ENCODE peak calls at places on chromosomes 11 and 22, in seven cellular contexts. V is naive thymus-derived CD4-positive, alpha-beta T cell; G is KG1; P is caudate nucleus; J is chondrocyte; D is stomach; C is LHCN-M2. S is an unnamed sample.
A peak's percentile ranks its signal among the peaks of the same experiment; 100 is the strongest.

GRCh38 chr22:26372890-26373289 is 56.2 kb upstream of the ASPHD2 start:
- DNase-seq in V (no peak), G (no peak), P (no peak), J (no peak), D (no peak), C (no peak), S (no peak)

GRCh38 chr11:12321217-12321937 is 56.0 kb upstream of the PARVA start:
- DNase-seq in V (no peak), G (no peak), P (no peak), J (no peak), D (no peak), C (no peak), S (no peak)

GRCh38 chr11:12086271-12087074 is 23.9 kb upstream of the MICAL2 start:
- DNase-seq in V (no peak), G (no peak), P (no peak), J (no peak), D (peak; percentile 57), C (peak; percentile 96), S (peak; percentile 90)

GRCh38 chr11:24391165-24391564 is 105.7 kb upstream of the LUZP2 start:
- DNase-seq in V (no peak), G (no peak), P (no peak), J (no peak), D (no peak), C (peak; percentile 47), S (no peak)

GRCh38 chr11:1235615-1236315 is 12.9 kb downstream of the MUC5B start:
- DNase-seq in V (no peak), G (no peak), P (no peak), J (peak; percentile 76), D (no peak), C (no peak), S (no peak)

GRCh38 chr11:114082415-114082748 is 22.9 kb downstream of the ZBTB16 start:
- DNase-seq in V (no peak), G (peak; percentile 89), P (no peak), J (no peak), D (no peak), C (peak; percentile 18), S (no peak)

GRCh38 chr11:43944761-43945311 is 2.4 kb downstream of the C11orf96 start:
- DNase-seq in V (peak; percentile 35), G (peak; percentile 17), P (peak; percentile 37), J (no peak), D (peak; percentile 78), C (no peak), S (peak; percentile 46)

GRCh38 chr11:102590646-102591045 is 34.5 kb downstream of the MMP20 start:
- DNase-seq in V (no peak), G (peak; percentile 24), P (no peak), J (no peak), D (no peak), C (no peak), S (no peak)

GRCh38 chr22:28816994-28817530 is 16.7 kb upstream of the XBP1 start:
- DNase-seq in V (no peak), G (no peak), P (no peak), J (no peak), D (no peak), C (no peak), S (no peak)

GRCh38 chr11:34052608-34053160 is 1.2 kb downstream of the CAPRIN1 start:
- DNase-seq in V (no peak), G (no peak), P (no peak), J (no peak), D (peak; percentile 29), C (no peak), S (peak; percentile 28)

GRCh38 chr11:5284551-5285130 is 14.9 kb upstream of the HBE1 start:
- DNase-seq in V (no peak), G (no peak), P (no peak), J (no peak), D (no peak), C (no peak), S (no peak)

GRCh38 chr22:24402460-24403192 is 24.8 kb upstream of the ADORA2A start:
- DNase-seq in V (no peak), G (peak; percentile 16), P (no peak), J (no peak), D (peak; percentile 75), C (peak; percentile 88), S (peak; percentile 94)

GRCh38 chr22:49853981-49854791 is 542 bp downstream of the ZBED4 start:
- DNase-seq in V (peak; percentile 45), G (no peak), P (no peak), J (no peak), D (no peak), C (peak; percentile 23), S (peak; percentile 36)

GRCh38 chr11:66157182-66157864 is 87.3 kb downstream of the PACS1 start:
- DNase-seq in V (no peak), G (no peak), P (no peak), J (no peak), D (no peak), C (no peak), S (no peak)

GRCh38 chr11:30879322-30880020 is 293.3 kb upstream of the MPPED2 start:
- DNase-seq in V (no peak), G (no peak), P (no peak), J (no peak), D (peak; percentile 26), C (peak; percentile 18), S (peak; percentile 55)

GRCh38 chr11:62306227-62306626 is 7.4 kb upstream of the SCGB1D4 start:
- DNase-seq in V (no peak), G (no peak), P (no peak), J (no peak), D (no peak), C (no peak), S (no peak)

GRCh38 chr22:22578702-22579424 is 19.8 kb upstream of the PRAME start:
- DNase-seq in V (no peak), G (no peak), P (no peak), J (no peak), D (no peak), C (peak; percentile 67), S (peak; percentile 63)

GRCh38 chr11:12840871-12841516 is 166.8 kb downstream of the TEAD1 start:
- DNase-seq in V (no peak), G (no peak), P (no peak), J (no peak), D (no peak), C (peak; percentile 55), S (no peak)

GRCh38 chr11:75490221-75491181 is 35.2 kb downstream of the GDPD5 start:
- DNase-seq in V (no peak), G (no peak), P (no peak), J (no peak), D (no peak), C (no peak), S (peak; percentile 41)

GRCh38 chr22:33798401-33798800 is 121.9 kb downstream of the LARGE1 start:
- DNase-seq in V (no peak), G (no peak), P (no peak), J (no peak), D (no peak), C (no peak), S (no peak)

GRCh38 chr11:17771415-17771814 is 36.8 kb downstream of the KCNC1 start:
- DNase-seq in V (no peak), G (no peak), P (no peak), J (peak; percentile 78), D (no peak), C (no peak), S (no peak)

GRCh38 chr22:28282346-28282745 is 363.3 kb upstream of the PITPNB start:
- DNase-seq in V (no peak), G (no peak), P (no peak), J (no peak), D (no peak), C (peak; percentile 22), S (no peak)

GRCh38 chr22:25478111-25478510 is 86.4 kb upstream of the GRK3 start:
- DNase-seq in V (no peak), G (no peak), P (no peak), J (no peak), D (no peak), C (no peak), S (peak; percentile 71)

GRCh38 chr22:27670701-27671412 is 130.7 kb downstream of the MN1 start:
- DNase-seq in V (no peak), G (peak; percentile 23), P (no peak), J (no peak), D (peak; percentile 50), C (no peak), S (peak; percentile 55)

GRCh38 chr11:48148749-48149148 is 67.9 kb upstream of the OR4B1 start:
- DNase-seq in V (no peak), G (no peak), P (no peak), J (no peak), D (no peak), C (no peak), S (no peak)

GRCh38 chr11:119940401-119940976 is 197.4 kb downstream of the TRIM29 start:
- DNase-seq in V (no peak), G (no peak), P (no peak), J (no peak), D (no peak), C (no peak), S (no peak)

GRCh38 chr22:24894998-24895397 is 51.5 kb downstream of the LHFPL7 start:
- DNase-seq in V (peak; percentile 1), G (no peak), P (no peak), J (no peak), D (peak; percentile 88), C (peak; percentile 27), S (peak; percentile 47)

GRCh38 chr11:23425379-23425778 is 565.1 kb upstream of the CCDC179 start:
- DNase-seq in V (no peak), G (no peak), P (no peak), J (no peak), D (no peak), C (peak; percentile 44), S (peak; percentile 71)

GRCh38 chr11:15927866-15928217 is 428.5 kb downstream of the SOX6 start:
- DNase-seq in V (no peak), G (no peak), P (no peak), J (no peak), D (no peak), C (no peak), S (no peak)

GRCh38 chr11:83569134-83569805 is 283.1 kb upstream of the CCDC90B start:
- DNase-seq in V (no peak), G (no peak), P (no peak), J (no peak), D (no peak), C (no peak), S (no peak)

GRCh38 chr11:62068730-62069129 is 55.1 kb upstream of the INCENP start:
- DNase-seq in V (no peak), G (no peak), P (no peak), J (no peak), D (no peak), C (no peak), S (no peak)

GRCh38 chr11:65340226-65340625 is 6.6 kb downstream of the DPF2 start:
- DNase-seq in V (no peak), G (no peak), P (no peak), J (no peak), D (no peak), C (no peak), S (no peak)

GRCh38 chr11:117940736-117941135 is 11.5 kb upstream of the TMPRSS13 start:
- DNase-seq in V (no peak), G (no peak), P (no peak), J (no peak), D (peak; percentile 15), C (no peak), S (no peak)

S was measured in myocyte.